ENCODE peak calls at places on chromosomes 5 and 9, in seven cellular contexts. O, F, S, G, W, V and T are unnamed samples. For H3K27me3, the result is how much of the 10 kb centered on the place peaks cover.

GRCh38 chr9:27157086-27157485 is 48.1 kb downstream of the TEK start:
- DNase-seq in V (peak), O (peak), G (no peak), S (no peak), W (no peak), F (no peak), T (no peak)

GRCh38 chr5:74326571-74327338 is 313.8 kb downstream of the ENC1 start:
- DNase-seq in G (peak), F (peak), O (peak), V (peak), W (peak), S (no peak), T (peak)

GRCh38 chr9:121736964-121737462 is 85.6 kb downstream of the DAB2IP start:
- DNase-seq in W (no peak), S (peak), V (peak), G (no peak), O (no peak), F (peak), T (no peak)

GRCh38 chr5:134445841-134446818 is 34.4 kb upstream of the CDKN2AIPNL start:
- DNase-seq in S (no peak), F (no peak), W (peak), O (no peak), V (no peak), G (no peak), T (no peak)

GRCh38 chr5:17169507-17169906 is 47.9 kb upstream of the BASP1 start:
- DNase-seq in O (no peak), W (no peak), G (peak), V (no peak), F (no peak), S (no peak), T (no peak)

GRCh38 chr9:16387382-16387781 is 483.1 kb downstream of the BNC2 start:
- DNase-seq in F (no peak), O (peak), S (no peak), G (peak), V (no peak), W (no peak), T (no peak)

GRCh38 chr5:82351754-82352145 is 73.6 kb upstream of the RPS23 start:
- DNase-seq in O (peak), S (no peak), W (no peak), G (peak), F (no peak), V (peak), T (no peak)

GRCh38 chr5:65326912-65327311 is 154.8 kb downstream of the ADAMTS6 start:
- DNase-seq in W (no peak), G (peak), F (no peak), S (no peak), V (peak), O (no peak), T (no peak)

GRCh38 chr5:180090098-180090768 is 18.7 kb upstream of the RNF130 start:
- DNase-seq in W (no peak), O (peak), V (peak), G (peak), S (peak), F (peak), T (peak)

GRCh38 chr5:41842777-41843176 is 27.4 kb downstream of the OXCT1 start:
- DNase-seq in S (no peak), G (no peak), W (no peak), O (no peak), V (no peak), F (no peak), T (no peak)

GRCh38 chr9:26346942-26347477 is 545.6 kb downstream of the CAAP1 start:
- DNase-seq in S (no peak), F (peak), V (no peak), G (no peak), W (no peak), O (no peak), T (peak)

GRCh38 chr5:133203317-133204305 is 151.8 kb downstream of the HSPA4 start:
- DNase-seq in V (no peak), S (no peak), W (peak), F (no peak), G (peak), O (no peak), T (no peak)

GRCh38 chr5:143527808-143528207 is 124.3 kb upstream of the NR3C1 start:
- DNase-seq in W (no peak), G (peak), O (peak), S (no peak), F (no peak), V (peak), T (no peak)

GRCh38 chr9:101453776-101454570 is 18.4 kb upstream of the ALDOB start:
- DNase-seq in O (no peak), V (no peak), F (no peak), W (no peak), S (no peak), G (no peak), T (no peak)

GRCh38 chr5:16897800-16898199 is 38.3 kb downstream of the MYO10 start:
- DNase-seq in G (no peak), V (no peak), F (no peak), O (no peak), S (no peak), W (no peak), T (no peak)

GRCh38 chr9:38087934-38088925 is 19.2 kb upstream of the SHB start:
- DNase-seq in G (peak), O (peak), W (no peak), S (peak), V (peak), F (peak), T (peak)

GRCh38 chr9:86072393-86073016 is 26.9 kb downstream of the GOLM1 start:
- DNase-seq in V (no peak), F (no peak), W (no peak), G (peak), S (no peak), O (no peak), T (no peak)

DNA sequence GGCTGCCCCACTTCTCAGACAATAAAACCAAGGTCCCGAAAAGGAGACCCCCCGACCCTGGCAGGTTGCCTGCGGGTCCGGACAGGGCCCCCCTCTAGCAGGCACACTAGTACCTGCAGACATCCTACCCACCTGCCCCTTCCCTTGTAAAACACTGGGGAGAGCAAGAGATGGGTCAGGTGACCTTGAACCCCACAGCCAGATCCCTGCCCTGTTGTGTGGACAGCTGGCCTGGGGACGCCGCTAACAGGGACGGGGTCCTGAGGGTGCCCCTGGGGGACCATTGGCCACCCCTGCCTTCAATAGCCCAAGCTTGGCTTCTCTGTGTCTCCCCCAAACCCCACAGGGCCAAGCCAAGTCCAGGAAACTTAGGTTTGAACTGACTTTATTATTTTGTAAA is 45.0 kb upstream of the UBAC1 start:
- DNase-seq in O (no peak), G (no peak), V (no peak), F (no peak), W (no peak), S (no peak), T (no peak)
- H3K27me3 ChIP-seq in O (under half), G (under half), V (under half), F (under half), W (under half), S (under half), T (under half)

GRCh38 chr9:113238202-113238858 is 17.0 kb downstream of the SLC31A1 start:
- DNase-seq in W (no peak), G (no peak), V (no peak), O (no peak), F (no peak), S (no peak), T (no peak)

GRCh38 chr9:113231701-113232100 is 10.4 kb downstream of the SLC31A1 start:
- DNase-seq in W (no peak), V (no peak), S (no peak), G (no peak), F (no peak), O (no peak), T (no peak)

GRCh38 chr9:113237026-113237425 is 15.7 kb downstream of the SLC31A1 start:
- DNase-seq in F (no peak), W (no peak), G (no peak), S (no peak), V (no peak), O (no peak), T (no peak)

GRCh38 chr9:113228130-113228665 is 6.9 kb downstream of the SLC31A1 start:
- DNase-seq in W (no peak), S (no peak), G (no peak), O (no peak), F (no peak), V (no peak), T (no peak)

GRCh38 chr9:113233146-113233545 is 11.8 kb downstream of the SLC31A1 start:
- DNase-seq in F (no peak), W (no peak), G (no peak), O (no peak), V (no peak), S (no peak), T (no peak)
- H3K4me3 ChIP-seq in F (no peak), W (no peak), G (no peak), O (no peak), V (no peak), S (no peak), T (no peak)

GRCh38 chr5:155728857-155729683 is 597.9 kb upstream of the SGCD start:
- DNase-seq in G (peak), O (peak), W (no peak), S (no peak), F (no peak), V (no peak), T (no peak)
- H3K27me3 ChIP-seq in G (under half), O (under half), W (under half), S (under half), F (half or more), V (under half), T (half or more)

GRCh38 chr9:137070201-137070905 is at the start of gene SAPCD2:
- DNase-seq in G (peak), W (no peak), F (peak), O (peak), V (peak), S (peak), T (peak)
- H3K4me3 ChIP-seq in G (peak), W (peak), F (peak), O (peak), V (peak), S (peak), T (peak)

DNA sequence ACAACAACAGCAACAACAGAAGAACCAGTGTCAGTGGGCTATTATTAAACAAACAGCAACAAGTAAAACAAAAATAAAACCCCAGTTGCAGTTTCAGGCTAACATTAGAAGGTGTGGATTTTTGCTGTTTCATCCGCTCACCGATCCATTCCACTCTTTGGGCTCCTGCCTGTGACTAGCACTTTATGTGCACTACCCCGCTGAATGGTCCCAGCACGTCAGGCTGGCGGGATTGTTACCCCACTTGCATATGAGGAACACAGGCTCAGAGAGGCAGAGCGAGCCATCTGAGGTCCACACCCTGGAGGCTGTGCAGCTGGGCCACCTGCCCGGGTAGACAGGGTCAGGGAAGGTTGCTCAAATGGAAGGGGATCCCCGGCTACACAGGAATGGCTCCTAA is 26.0 kb downstream of the NSG2 start:
- DNase-seq in O (no peak), V (no peak), F (no peak), G (no peak), S (no peak), W (no peak), T (no peak)
- H3K27me3 ChIP-seq in O (under half), V (half or more), F (under half), G (under half), S (under half), W (under half), T (under half)

GRCh38 chr9:546797-547223 is 294.7 kb upstream of the DMRT1 start:
- DNase-seq in V (no peak), F (no peak), W (no peak), G (peak), O (no peak), S (no peak), T (peak)
- H3K4me3 ChIP-seq in V (no peak), F (no peak), W (no peak), G (no peak), O (no peak), S (no peak), T (no peak)

GRCh38 chr9:91899611-91900010 is 50.4 kb downstream of the ROR2 start:
- DNase-seq in W (no peak), O (no peak), G (no peak), S (no peak), V (no peak), F (no peak), T (no peak)
- H3K27me3 ChIP-seq in W (under half), O (under half), G (under half), S (under half), V (under half), F (under half), T (under half)

GRCh38 chr9:124019771-124020519 is 8.4 kb downstream of the LHX2 start:
- DNase-seq in O (no peak), S (no peak), V (no peak), F (no peak), W (no peak), G (no peak), T (peak)
- H3K4me3 ChIP-seq in O (no peak), S (no peak), V (no peak), F (no peak), W (no peak), G (no peak), T (no peak)